ENCODE peak calls at places on chromosomes 2 and 18, in ten cellular contexts. N is right lobe of liver; J is stimulated activated CD4-positive, alpha-beta T cell treated with anti-CD3 and anti-CD28 coated beads, Interleukin-2, amount 100 ng/mL, for 48 hours; G is NCI-H1092 treated with DMSO at 0.1 percent for 48 hours; T is RPMI8226; F is mammary epithelial cell; K is NCI-H1105; D is lower lobe of right lung; Q is stimulated activated CD8-positive, alpha-beta memory T cell treated with anti-CD3 and anti-CD28 coated beads, Interleukin-15, amount 100 ng/mL, for 24 hours; C is KBM-7. V is an unnamed sample.

GRCh38 chr2:43008388-43008787 is 216.0 kb upstream of the HAAO start:
- DNase-seq in N (no peak), J (no peak), G (no peak), T (no peak), F (no peak), K (no peak), D (no peak), Q (no peak), C (no peak), V (no peak)

GRCh38 chr2:68094111-68094510 is 31.3 kb upstream of the C1D start:
- DNase-seq in N (no peak), J (no peak), G (no peak), T (no peak), F (no peak), K (no peak), D (no peak), Q (no peak), C (no peak), V (no peak)

GRCh38 chr2:20745924-20746555 is 76.9 kb downstream of the LDAH start:
- DNase-seq in N (no peak), J (no peak), G (no peak), T (no peak), F (no peak), K (no peak), D (no peak), Q (no peak), C (no peak), V (peak)

GRCh38 chr18:9380571-9381390 is 46.2 kb downstream of the TWSG1 start:
- DNase-seq in N (no peak), J (no peak), G (peak), T (no peak), F (no peak), K (peak), D (no peak), Q (no peak), C (no peak), V (no peak)

GRCh38 chr2:206031162-206031784 is 54.7 kb downstream of the INO80D start:
- DNase-seq in N (no peak), J (no peak), G (no peak), T (no peak), F (peak), K (no peak), D (no peak), Q (no peak), C (no peak), V (no peak)

GRCh38 chr2:85159589-85159988 is 26.4 kb downstream of the TCF7L1 start:
- DNase-seq in N (no peak), J (no peak), G (no peak), T (no peak), F (no peak), K (no peak), D (no peak), Q (no peak), C (no peak), V (no peak)

GRCh38 chr2:216909541-216910175 is 49.8 kb upstream of the TNP1 start:
- DNase-seq in N (no peak), J (no peak), G (peak), T (no peak), F (no peak), K (no peak), D (no peak), Q (no peak), C (no peak), V (no peak)

GRCh38 chr2:196592912-196593881 is 46.3 kb upstream of the CCDC150 start:
- DNase-seq in N (peak), J (no peak), G (peak), T (peak), F (peak), K (peak), D (peak), Q (no peak), C (peak), V (peak)

GRCh38 chr2:157152362-157152761 is 105.1 kb upstream of the GALNT5 start:
- DNase-seq in N (no peak), J (no peak), G (no peak), T (no peak), F (no peak), K (no peak), D (no peak), Q (no peak), C (no peak), V (no peak)

GRCh38 chr18:54948350-54948837 is 10.9 kb downstream of the CCDC68 start:
- DNase-seq in N (no peak), J (no peak), G (no peak), T (no peak), F (no peak), K (no peak), D (no peak), Q (no peak), C (no peak), V (peak)

GRCh38 chr2:43637030-43637803 is at the start of gene PLEKHH2:
- DNase-seq in N (peak), J (peak), G (peak), T (peak), F (peak), K (peak), D (peak), Q (peak), C (peak), V (peak)

GRCh38 chr2:44230378-44230777 is 44.9 kb upstream of the SLC3A1 start:
- DNase-seq in N (no peak), J (no peak), G (no peak), T (no peak), F (no peak), K (no peak), D (no peak), Q (no peak), C (no peak), V (no peak)

GRCh38 chr2:38535404-38535744 is 67.4 kb downstream of the HNRNPLL start:
- DNase-seq in N (no peak), J (no peak), G (no peak), T (no peak), F (no peak), K (no peak), D (no peak), Q (no peak), C (no peak), V (no peak)

GRCh38 chr2:173355866-173356508 is 1.3 kb downstream of the CDCA7 start:
- DNase-seq in N (no peak), J (peak), G (no peak), T (no peak), F (peak), K (no peak), D (no peak), Q (no peak), C (no peak), V (peak)